ENCODE peak calls at places on chromosomes 11 and 22, in nine cellular contexts. W is T-helper 1 cell; J is KBM-7; S is upper lobe of right lung; V is ACHN; R is HFFc6; N is fibroblast of the aortic adventitia; Q is stimulated activated CD4-positive, alpha-beta T cell treated with anti-CD3 and anti-CD28 coated beads, Interleukin-2, amount 100 ng/mL, for 48 hours; P is A172. Y is an unnamed sample.

GRCh38 chr22:50250555-50251471 is at the start of gene HDAC10:
- DNase-seq in W (peak; percentile 67), J (peak; percentile 83), S (peak; percentile 94), V (peak; percentile 83), R (peak; percentile 64), N (peak; percentile 64), Q (peak; percentile 85), P (no peak), Y (peak; percentile 94)

GRCh38 chr11:16759857-16760256 is 21.4 kb downstream of the C11orf58 start:
- DNase-seq in W (no peak), J (peak; percentile 61), S (no peak), V (no peak), R (no peak), N (no peak), Q (no peak), P (peak; percentile 30), Y (no peak)

GRCh38 chr11:43573233-43573632 is 107.3 kb upstream of the HSD17B12 start:
- DNase-seq in W (no peak), J (peak; percentile 59), S (no peak), V (peak; percentile 34), R (no peak), N (peak; percentile 13), Q (no peak), P (peak; percentile 17), Y (no peak)

GRCh38 chr11:77302752-77303151 is 1.3 kb upstream of the GDPD4 start:
- DNase-seq in W (no peak), J (no peak), S (no peak), V (no peak), R (no peak), N (no peak), Q (no peak), P (no peak), Y (no peak)

GRCh38 chr22:21766933-21767462 is 31.4 kb upstream of the YPEL1 start:
- DNase-seq in W (peak; percentile 50), J (no peak), S (peak; percentile 40), V (no peak), R (no peak), N (no peak), Q (peak; percentile 45), P (no peak), Y (no peak)

GRCh38 chr11:43736502-43737193 is 56.1 kb downstream of the HSD17B12 start:
- DNase-seq in W (no peak), J (peak; percentile 57), S (no peak), V (no peak), R (peak; percentile 28), N (peak; percentile 82), Q (no peak), P (no peak), Y (peak; percentile 31)

GRCh38 chr22:46432164-46433068 is 96.9 kb downstream of the TRMU start:
- DNase-seq in W (no peak), J (no peak), S (no peak), V (no peak), R (no peak), N (peak; percentile 11), Q (peak; percentile 4), P (no peak), Y (no peak)

GRCh38 chr11:57224537-57224936 is 12.5 kb downstream of the APLNR start:
- DNase-seq in W (no peak), J (no peak), S (no peak), V (peak; percentile 14), R (peak; percentile 68), N (peak; percentile 13), Q (no peak), P (peak; percentile 59), Y (peak; percentile 37)

GRCh38 chr11:96263361-96263763 is 79.6 kb downstream of the MAML2 start:
- DNase-seq in W (no peak), J (no peak), S (no peak), V (no peak), R (peak; percentile 83), N (peak; percentile 84), Q (no peak), P (peak; percentile 27), Y (no peak)

GRCh38 chr11:85595285-85595884 is 31.8 kb downstream of the DLG2 start:
- DNase-seq in W (no peak), J (peak; percentile 49), S (no peak), V (peak; percentile 54), R (peak; percentile 50), N (peak; percentile 75), Q (no peak), P (peak; percentile 66), Y (peak; percentile 23)

GRCh38 chr22:25059438-25059837 is 106.9 kb downstream of the KIAA1671 start:
- DNase-seq in W (no peak), J (no peak), S (no peak), V (no peak), R (no peak), N (no peak), Q (no peak), P (no peak), Y (no peak)